ENCODE peak calls at places on chromosomes 7 and 10, in eight cellular contexts. One of them, this sample, is unnamed.

GRCh38 chr10:110522365-110522988 is 24.8 kb downstream of the DUSP5 start:
- DNase-seq in IMR-90: peak; percentile 65
- DNase-seq in AG10803: peak; percentile 37
- DNase-seq in HFF-Myc: no peak
- DNase-seq in AG04450: no peak
- DNase-seq in SK-N-SH: no peak
- DNase-seq in progenitor cell of endocrine pancreas: no peak
- DNase-seq in AG09319: no peak
- DNase-seq in this sample: no peak

GRCh38 chr7:114567416-114567815 is 152.8 kb downstream of the FOXP2 start:
- DNase-seq in IMR-90: no peak
- DNase-seq in AG10803: peak; percentile 54
- DNase-seq in HFF-Myc: peak; percentile 21
- DNase-seq in AG04450: no peak
- DNase-seq in SK-N-SH: no peak
- DNase-seq in progenitor cell of endocrine pancreas: no peak
- DNase-seq in AG09319: no peak
- DNase-seq in this sample: no peak

GRCh38 chr10:16565604-16566003 is 43.9 kb upstream of the C1QL3 start:
- DNase-seq in IMR-90: no peak
- DNase-seq in AG10803: no peak
- DNase-seq in HFF-Myc: no peak
- DNase-seq in AG04450: no peak
- DNase-seq in SK-N-SH: no peak
- DNase-seq in progenitor cell of endocrine pancreas: no peak
- DNase-seq in AG09319: no peak
- DNase-seq in this sample: no peak

GRCh38 chr10:78263521-78263988 is 229.9 kb downstream of the RPS24 start:
- DNase-seq in IMR-90: peak; percentile 92
- DNase-seq in AG10803: peak; percentile 91
- DNase-seq in HFF-Myc: no peak
- DNase-seq in AG04450: no peak
- DNase-seq in SK-N-SH: no peak
- DNase-seq in progenitor cell of endocrine pancreas: no peak
- DNase-seq in AG09319: no peak
- DNase-seq in this sample: no peak

GRCh38 chr7:155219947-155220769 is 77.5 kb upstream of the INSIG1 start:
- DNase-seq in IMR-90: no peak
- DNase-seq in AG10803: peak; percentile 29
- DNase-seq in HFF-Myc: no peak
- DNase-seq in AG04450: no peak
- DNase-seq in SK-N-SH: peak; percentile 68
- DNase-seq in progenitor cell of endocrine pancreas: no peak
- DNase-seq in AG09319: no peak
- DNase-seq in this sample: no peak

GRCh38 chr7:33155811-33156210 is 26.4 kb downstream of the BBS9 start:
- DNase-seq in IMR-90: peak; percentile 84
- DNase-seq in AG10803: peak; percentile 59
- DNase-seq in HFF-Myc: no peak
- DNase-seq in AG04450: no peak
- DNase-seq in SK-N-SH: no peak
- DNase-seq in progenitor cell of endocrine pancreas: no peak
- DNase-seq in AG09319: peak; percentile 81
- DNase-seq in this sample: no peak

GRCh38 chr7:10888861-10889260 is 84.8 kb upstream of the PHF14 start:
- DNase-seq in IMR-90: no peak
- DNase-seq in AG10803: no peak
- DNase-seq in HFF-Myc: no peak
- DNase-seq in AG04450: no peak
- DNase-seq in SK-N-SH: no peak
- DNase-seq in progenitor cell of endocrine pancreas: no peak
- DNase-seq in AG09319: no peak
- DNase-seq in this sample: no peak

GRCh38 chr10:27625452-27626345 is 119.9 kb downstream of the MKX start:
- DNase-seq in IMR-90: no peak
- DNase-seq in AG10803: peak; percentile 76
- DNase-seq in HFF-Myc: peak; percentile 70
- DNase-seq in AG04450: no peak
- DNase-seq in SK-N-SH: no peak
- DNase-seq in progenitor cell of endocrine pancreas: no peak
- DNase-seq in AG09319: no peak
- DNase-seq in this sample: no peak

GRCh38 chr10:75683158-75683557 is 251.7 kb downstream of the LRMDA start:
- DNase-seq in IMR-90: no peak
- DNase-seq in AG10803: no peak
- DNase-seq in HFF-Myc: no peak
- DNase-seq in AG04450: no peak
- DNase-seq in SK-N-SH: no peak
- DNase-seq in progenitor cell of endocrine pancreas: no peak
- DNase-seq in AG09319: no peak
- DNase-seq in this sample: no peak

GRCh38 chr7:13742719-13743640 is 246.5 kb downstream of the ETV1 start:
- DNase-seq in IMR-90: peak; percentile 56
- DNase-seq in AG10803: peak; percentile 67
- DNase-seq in HFF-Myc: no peak
- DNase-seq in AG04450: peak; percentile 20
- DNase-seq in SK-N-SH: peak; percentile 41
- DNase-seq in progenitor cell of endocrine pancreas: no peak
- DNase-seq in AG09319: peak; percentile 38
- DNase-seq in this sample: no peak

GRCh38 chr7:7607010-7607409 is 33.5 kb upstream of the UMAD1 start:
- DNase-seq in IMR-90: no peak
- DNase-seq in AG10803: no peak
- DNase-seq in HFF-Myc: no peak
- DNase-seq in AG04450: no peak
- DNase-seq in SK-N-SH: no peak
- DNase-seq in progenitor cell of endocrine pancreas: no peak
- DNase-seq in AG09319: no peak
- DNase-seq in this sample: no peak

GRCh38 chr10:110434477-110435096 is 63.1 kb upstream of the DUSP5 start:
- DNase-seq in IMR-90: no peak
- DNase-seq in AG10803: no peak
- DNase-seq in HFF-Myc: no peak
- DNase-seq in AG04450: no peak
- DNase-seq in SK-N-SH: no peak
- DNase-seq in progenitor cell of endocrine pancreas: no peak
- DNase-seq in AG09319: no peak
- DNase-seq in this sample: no peak

GRCh38 chr7:63096141-63096540 is 902.5 kb upstream of the ZNF722 start:
- DNase-seq in IMR-90: no peak
- DNase-seq in AG10803: no peak
- DNase-seq in HFF-Myc: no peak
- DNase-seq in AG04450: no peak
- DNase-seq in SK-N-SH: no peak
- DNase-seq in progenitor cell of endocrine pancreas: no peak
- DNase-seq in AG09319: no peak
- DNase-seq in this sample: no peak

GRCh38 chr7:66281678-66282593 is 76.8 kb downstream of the TPST1 start:
- DNase-seq in IMR-90: peak; percentile 98
- DNase-seq in AG10803: peak; percentile 100
- DNase-seq in HFF-Myc: peak; percentile 54
- DNase-seq in AG04450: peak; percentile 90
- DNase-seq in SK-N-SH: no peak
- DNase-seq in progenitor cell of endocrine pancreas: no peak
- DNase-seq in AG09319: peak; percentile 88
- DNase-seq in this sample: no peak

GRCh38 chr10:65341323-65341922 is 1584.4 kb upstream of the LRRTM3 start:
- DNase-seq in IMR-90: no peak
- DNase-seq in AG10803: peak; percentile 18
- DNase-seq in HFF-Myc: no peak
- DNase-seq in AG04450: no peak
- DNase-seq in SK-N-SH: no peak
- DNase-seq in progenitor cell of endocrine pancreas: no peak
- DNase-seq in AG09319: no peak
- DNase-seq in this sample: no peak

DNA sequence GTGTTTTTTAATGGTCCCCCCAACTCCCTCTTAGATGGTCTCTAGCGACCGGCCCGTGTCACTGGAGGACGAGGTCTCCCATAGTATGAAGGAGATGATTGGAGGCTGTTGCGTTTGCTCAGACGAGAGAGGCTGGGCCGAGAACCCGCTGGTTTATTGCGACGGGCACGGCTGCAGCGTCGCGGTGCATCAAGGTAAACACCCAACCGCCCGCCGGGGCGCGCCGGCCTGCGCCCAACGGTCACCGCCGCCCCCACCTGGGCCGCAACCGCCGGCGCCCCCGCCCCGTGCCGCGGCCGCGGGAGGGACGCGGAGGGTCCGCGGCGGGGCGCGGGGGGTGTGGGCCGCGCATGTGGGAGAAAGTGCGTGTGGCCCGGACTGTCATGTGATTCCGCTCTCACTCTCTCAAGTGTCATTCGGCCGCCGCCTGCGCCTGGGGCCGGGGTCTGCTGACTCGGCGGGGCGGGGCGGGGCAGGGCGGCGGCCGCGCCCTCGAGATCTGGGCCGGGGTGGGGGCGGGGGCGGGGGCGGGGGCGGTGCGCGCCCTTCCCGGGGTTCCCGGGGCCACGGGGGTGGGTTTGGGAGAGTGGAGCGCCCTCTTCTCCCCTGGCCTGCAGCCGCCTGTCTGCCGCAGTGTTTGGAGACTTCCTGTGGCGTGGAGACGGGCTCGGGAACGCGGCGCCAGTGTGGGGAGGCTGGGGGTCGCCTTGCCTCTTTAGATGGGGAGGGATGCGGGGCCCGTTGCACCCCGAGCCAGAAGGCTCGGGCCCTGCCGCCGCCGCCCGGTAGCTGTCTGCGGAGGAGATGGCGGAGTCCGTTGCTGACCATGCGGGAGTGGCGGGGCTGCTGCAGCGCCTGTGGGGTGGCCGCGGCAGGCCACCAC is 820 bp downstream of the MLLT10 start:
- DNase-seq in IMR-90: peak; percentile 45
- DNase-seq in AG10803: no peak
- DNase-seq in HFF-Myc: no peak
- DNase-seq in AG04450: no peak
- DNase-seq in SK-N-SH: peak; percentile 78
- DNase-seq in progenitor cell of endocrine pancreas: peak; percentile 34
- DNase-seq in AG09319: no peak
- DNase-seq in this sample: no peak
- TF ChIP-seq CTCF in IMR-90: no peak
- TF ChIP-seq CTCF in AG10803: no peak
- TF ChIP-seq CTCF in HFF-Myc: no peak
- TF ChIP-seq CTCF in AG04450: peak; percentile 3
- TF ChIP-seq CTCF in SK-N-SH: no peak
- TF ChIP-seq CTCF in progenitor cell of endocrine pancreas: no peak
- TF ChIP-seq CTCF in AG09319: no peak
- TF ChIP-seq CTCF in this sample: no peak

GRCh38 chr10:1137499-1138163 is 81.4 kb downstream of the WDR37 start:
- DNase-seq in IMR-90: no peak
- DNase-seq in AG10803: no peak
- DNase-seq in HFF-Myc: no peak
- DNase-seq in AG04450: no peak
- DNase-seq in SK-N-SH: no peak
- DNase-seq in progenitor cell of endocrine pancreas: no peak
- DNase-seq in AG09319: no peak
- DNase-seq in this sample: no peak

GRCh38 chr10:1138529-1138928 is 82.3 kb downstream of the WDR37 start:
- DNase-seq in IMR-90: no peak
- DNase-seq in AG10803: no peak
- DNase-seq in HFF-Myc: no peak
- DNase-seq in AG04450: no peak
- DNase-seq in SK-N-SH: no peak
- DNase-seq in progenitor cell of endocrine pancreas: no peak
- DNase-seq in AG09319: no peak
- DNase-seq in this sample: no peak

GRCh38 chr10:1141701-1142100 is 85.5 kb downstream of the WDR37 start:
- DNase-seq in IMR-90: no peak
- DNase-seq in AG10803: no peak
- DNase-seq in HFF-Myc: no peak
- DNase-seq in AG04450: no peak
- DNase-seq in SK-N-SH: no peak
- DNase-seq in progenitor cell of endocrine pancreas: no peak
- DNase-seq in AG09319: no peak
- DNase-seq in this sample: no peak

GRCh38 chr10:1141261-1141660 is 85.1 kb downstream of the WDR37 start:
- DNase-seq in IMR-90: no peak
- DNase-seq in AG10803: no peak
- DNase-seq in HFF-Myc: no peak
- DNase-seq in AG04450: no peak
- DNase-seq in SK-N-SH: no peak
- DNase-seq in progenitor cell of endocrine pancreas: no peak
- DNase-seq in AG09319: no peak
- DNase-seq in this sample: no peak

DNA sequence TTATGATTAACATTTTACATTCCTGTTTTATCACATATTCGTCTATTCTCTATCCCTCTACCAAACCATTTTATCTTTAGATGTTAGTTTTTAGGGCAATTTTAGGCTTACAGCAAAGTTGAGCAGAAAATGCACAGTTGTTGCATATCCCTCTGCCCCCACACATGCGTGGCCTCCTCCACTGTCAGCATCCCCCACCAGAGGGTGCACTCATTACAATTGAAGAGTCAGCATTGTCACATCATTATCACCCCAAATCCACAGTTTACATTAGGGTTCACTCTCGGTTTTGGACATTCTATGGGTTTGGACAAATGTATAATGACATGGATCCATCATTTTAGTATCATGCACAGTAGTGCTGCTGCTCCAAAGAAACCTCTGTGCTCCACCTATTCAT is 86.4 kb downstream of the WDR37 start:
- DNase-seq in IMR-90: no peak
- DNase-seq in AG10803: no peak
- DNase-seq in HFF-Myc: no peak
- DNase-seq in AG04450: no peak
- DNase-seq in SK-N-SH: no peak
- DNase-seq in progenitor cell of endocrine pancreas: no peak
- DNase-seq in AG09319: no peak
- DNase-seq in this sample: no peak
- TF ChIP-seq CTCF in IMR-90: no peak
- TF ChIP-seq CTCF in AG10803: no peak
- TF ChIP-seq CTCF in HFF-Myc: peak; percentile 27
- TF ChIP-seq CTCF in AG04450: no peak
- TF ChIP-seq CTCF in SK-N-SH: peak; percentile 22
- TF ChIP-seq CTCF in progenitor cell of endocrine pancreas: peak; percentile 17
- TF ChIP-seq CTCF in AG09319: no peak
- TF ChIP-seq CTCF in this sample: no peak

DNA sequence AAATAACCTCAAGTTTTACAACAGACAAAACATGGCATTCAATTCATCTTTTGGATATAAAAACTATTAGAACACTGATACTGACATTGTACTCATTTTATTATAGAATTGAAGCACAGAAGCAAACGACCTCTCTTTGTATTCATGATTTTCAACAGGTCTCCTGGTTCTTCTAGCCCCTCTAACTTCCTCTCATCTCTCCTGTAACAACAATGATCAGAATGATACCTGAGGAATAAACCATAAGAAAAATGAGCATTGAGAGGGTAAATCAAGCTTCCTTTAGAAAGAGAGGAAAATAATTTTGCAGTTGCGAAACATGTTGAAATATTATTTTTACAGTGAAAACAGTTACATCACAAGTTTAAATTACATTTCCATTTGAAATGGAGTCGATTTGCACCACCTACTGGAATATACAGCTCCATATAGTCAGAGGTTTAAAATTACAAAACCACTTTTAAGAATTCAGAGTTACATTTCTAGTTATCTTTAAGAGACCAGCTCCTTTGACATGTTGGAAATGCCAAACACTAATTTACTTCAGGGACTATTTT is 17.5 kb upstream of the TEX36 start:
- DNase-seq in IMR-90: peak; percentile 53
- DNase-seq in AG10803: peak; percentile 49
- DNase-seq in HFF-Myc: no peak
- DNase-seq in AG04450: no peak
- DNase-seq in SK-N-SH: no peak
- DNase-seq in progenitor cell of endocrine pancreas: no peak
- DNase-seq in AG09319: no peak
- DNase-seq in this sample: no peak
- TF ChIP-seq CTCF in IMR-90: peak; percentile 43
- TF ChIP-seq CTCF in AG10803: peak; percentile 57
- TF ChIP-seq CTCF in HFF-Myc: peak; percentile 6
- TF ChIP-seq CTCF in AG04450: peak; percentile 43
- TF ChIP-seq CTCF in SK-N-SH: peak; percentile 49
- TF ChIP-seq CTCF in progenitor cell of endocrine pancreas: no peak
- TF ChIP-seq CTCF in AG09319: peak; percentile 42
- TF ChIP-seq CTCF in this sample: peak; percentile 12

GRCh38 chr7:149547126-149547525 is 49.5 kb upstream of the ZNF746 start:
- DNase-seq in IMR-90: no peak
- DNase-seq in AG10803: no peak
- DNase-seq in HFF-Myc: no peak
- DNase-seq in AG04450: no peak
- DNase-seq in SK-N-SH: no peak
- DNase-seq in progenitor cell of endocrine pancreas: no peak
- DNase-seq in AG09319: no peak
- DNase-seq in this sample: no peak
- TF ChIP-seq CTCF in IMR-90: no peak
- TF ChIP-seq CTCF in AG10803: no peak
- TF ChIP-seq CTCF in HFF-Myc: no peak
- TF ChIP-seq CTCF in AG04450: no peak
- TF ChIP-seq CTCF in SK-N-SH: no peak
- TF ChIP-seq CTCF in progenitor cell of endocrine pancreas: no peak
- TF ChIP-seq CTCF in AG09319: no peak
- TF ChIP-seq CTCF in this sample: peak; percentile 1